ENCODE peak calls at places on chromosomes 1 and 21, in five cellular contexts. Q is skeletal muscle cell, S is MM.1S, G is lower leg skin, L is tibial artery. O is an unnamed sample.
A peak's percentile ranks its signal among the peaks of the same experiment; 100 is the strongest.

GRCh38 chr1:182149411-182149965 is 88.0 kb upstream of the ZNF648 start:
- DNase-seq in L (peak; percentile 61), S (no peak), G (peak; percentile 58), Q (peak; percentile 91), O (peak; percentile 23)

GRCh38 chr1:221161571-221162041 is 282.4 kb downstream of the HLX start:
- DNase-seq in L (peak; percentile 39), G (peak; percentile 52), S (no peak), Q (peak; percentile 29), O (no peak)

GRCh38 chr1:159923203-159924024 is 1.9 kb downstream of the TAGLN2 start:
- DNase-seq in L (peak; percentile 92), G (peak; percentile 91), Q (peak; percentile 56), S (peak; percentile 37), O (peak; percentile 89)

GRCh38 chr1:67791261-67791660 is 42.0 kb downstream of the GNG12 start:
- DNase-seq in S (no peak), L (no peak), G (no peak), Q (no peak), O (no peak)

GRCh38 chr1:164602142-164602429 is 43.1 kb downstream of the PBX1 start:
- DNase-seq in L (no peak), Q (no peak), G (peak; percentile 65), S (peak; percentile 86), O (no peak)

GRCh38 chr1:59290173-59290954 is 6.5 kb upstream of the FGGY start:
- DNase-seq in L (peak; percentile 22), G (no peak), Q (no peak), S (peak; percentile 59), O (no peak)

GRCh38 chr21:45175326-45176085 is 101.1 kb downstream of the ADARB1 start:
- DNase-seq in S (no peak), Q (no peak), G (no peak), L (no peak), O (no peak)

GRCh38 chr1:56330400-56331026 is 248.8 kb downstream of the PLPP3 start:
- DNase-seq in G (no peak), Q (peak; percentile 42), S (peak; percentile 12), L (no peak), O (no peak)

GRCh38 chr21:34885636-34886553 is 163.2 kb downstream of the RUNX1 start:
- DNase-seq in G (no peak), Q (no peak), L (no peak), S (peak; percentile 47), O (no peak)

GRCh38 chr1:15617874-15618684 is 821 bp downstream of the DDI2 start:
- DNase-seq in Q (no peak), G (peak; percentile 51), S (peak; percentile 54), L (peak; percentile 38), O (no peak)

GRCh38 chr1:2556277-2557145 is at the start of gene TNFRSF14:
- DNase-seq in G (peak; percentile 63), L (peak; percentile 60), S (peak; percentile 81), Q (no peak), O (peak; percentile 61)

GRCh38 chr1:157167437-157167836 is 29.2 kb upstream of the ETV3 start:
- DNase-seq in L (no peak), S (no peak), Q (no peak), G (no peak), O (no peak)

GRCh38 chr1:8134546-8135235 is 108.6 kb upstream of the ERRFI1 start:
- DNase-seq in L (no peak), G (no peak), S (no peak), Q (no peak), O (no peak)

GRCh38 chr1:46401514-46401913 is 7.4 kb downstream of the FAAH start:
- DNase-seq in S (no peak), Q (no peak), G (no peak), L (no peak), O (no peak)

GRCh38 chr1:8031176-8031785 is 5.2 kb upstream of the ERRFI1 start:
- DNase-seq in Q (no peak), L (no peak), G (no peak), S (peak; percentile 23), O (no peak)

GRCh38 chr1:167705250-167705649 is 16.5 kb upstream of the MPZL1 start:
- DNase-seq in G (no peak), Q (no peak), L (no peak), S (no peak), O (no peak)

GRCh38 chr21:15669247-15669646 is 60.5 kb upstream of the USP25 start:
- DNase-seq in G (no peak), S (no peak), Q (peak; percentile 51), L (no peak), O (no peak)

GRCh38 chr1:193614817-193615216 is 428.4 kb upstream of the B3GALT2 start:
- DNase-seq in S (no peak), Q (peak; percentile 11), G (no peak), L (no peak), O (no peak)

GRCh38 chr1:155938220-155938627 is 3.2 kb upstream of the RXFP4 start:
- DNase-seq in L (no peak), S (peak; percentile 84), Q (peak; percentile 28), G (no peak), O (no peak)

GRCh38 chr1:53581476-53581875 is 122.3 kb downstream of the DMRTB1 start:
- DNase-seq in Q (no peak), G (no peak), L (no peak), S (no peak), O (no peak)

GRCh38 chr1:159015440-159015909 is 5.8 kb downstream of the IFI16 start:
- DNase-seq in L (peak; percentile 82), Q (peak; percentile 58), S (peak; percentile 98), G (peak; percentile 86), O (peak; percentile 27)

GRCh38 chr1:94929351-94929814 is 2.5 kb upstream of the CNN3 start:
- DNase-seq in L (no peak), S (no peak), G (no peak), Q (no peak), O (peak; percentile 67)

GRCh38 chr1:94927405-94928175 is 680 bp upstream of the CNN3 start:
- DNase-seq in L (peak; percentile 41), G (peak; percentile 29), Q (no peak), S (no peak), O (no peak)

GRCh38 chr1:94929816-94930215 is 2.9 kb upstream of the CNN3 start:
- DNase-seq in G (no peak), S (no peak), Q (no peak), L (no peak), O (no peak)

GRCh38 chr1:94926915-94927404 is at the start of gene CNN3:
- DNase-seq in G (peak; percentile 82), S (no peak), L (peak; percentile 90), Q (peak; percentile 80), O (peak; percentile 95)

GRCh38 chr1:94928293-94928939 is 1.5 kb upstream of the CNN3 start:
- DNase-seq in Q (no peak), G (no peak), L (no peak), S (no peak), O (no peak)
- H3K4me3 ChIP-seq in Q (peak overlapping the region; percentile 91), G (no peak overlapping the region), L (peak overlapping the region; percentile 93), S (no peak overlapping the region), O (peak overlapping the region; percentile 55)

GRCh38 chr1:114758251-114758832 is 558 bp upstream of the CSDE1 start:
- DNase-seq in S (no peak), G (no peak), Q (no peak), L (no peak), O (no peak)
- H3K4me3 ChIP-seq in S (peak overlapping the region; percentile 99), G (no peak overlapping the region), Q (peak overlapping the region; percentile 93), L (peak overlapping the region; percentile 92), O (peak overlapping the region; percentile 97)

GRCh38 chr1:24344090-24344742 is 25.1 kb downstream of the GRHL3 start:
- DNase-seq in L (no peak), G (no peak), Q (no peak), S (no peak), O (no peak)

GRCh38 chr1:24343412-24344089 is 24.4 kb downstream of the GRHL3 start:
- DNase-seq in Q (no peak), G (no peak), L (no peak), S (no peak), O (no peak)

GRCh38 chr1:24348196-24348595 is 29.0 kb downstream of the GRHL3 start:
- DNase-seq in G (no peak), L (no peak), Q (no peak), S (no peak), O (no peak)

GRCh38 chr1:24347159-24347931 is 28.2 kb downstream of the GRHL3 start:
- DNase-seq in S (no peak), Q (no peak), L (no peak), G (no peak), O (no peak)

GRCh38 chr1:24345334-24345733 is 26.2 kb downstream of the GRHL3 start:
- DNase-seq in G (no peak), L (no peak), Q (no peak), S (no peak), O (no peak)
- H3K4me3 ChIP-seq in G (no peak overlapping the region), L (no peak overlapping the region), Q (no peak overlapping the region), S (no peak overlapping the region), O (no peak overlapping the region)

GRCh38 chr1:199751962-199752687 is 275.4 kb upstream of the NR5A2 start:
- DNase-seq in G (no peak), L (no peak), S (no peak), Q (no peak), O (no peak)

GRCh38 chr1:199751524-199751923 is 276.0 kb upstream of the NR5A2 start:
- DNase-seq in Q (no peak), L (no peak), G (no peak), S (no peak), O (no peak)

GRCh38 chr1:199746985-199747384 is 280.5 kb upstream of the NR5A2 start:
- DNase-seq in L (no peak), G (no peak), Q (no peak), S (no peak), O (no peak)

GRCh38 chr1:199752688-199753027 is 274.9 kb upstream of the NR5A2 start:
- DNase-seq in Q (no peak), S (no peak), G (no peak), L (no peak), O (no peak)

GRCh38 chr1:199747984-199748383 is 279.5 kb upstream of the NR5A2 start:
- DNase-seq in S (no peak), Q (no peak), G (no peak), L (no peak), O (no peak)
- H3K4me3 ChIP-seq in S (no peak overlapping the region), Q (no peak overlapping the region), G (no peak overlapping the region), L (no peak overlapping the region), O (no peak overlapping the region)

DNA sequence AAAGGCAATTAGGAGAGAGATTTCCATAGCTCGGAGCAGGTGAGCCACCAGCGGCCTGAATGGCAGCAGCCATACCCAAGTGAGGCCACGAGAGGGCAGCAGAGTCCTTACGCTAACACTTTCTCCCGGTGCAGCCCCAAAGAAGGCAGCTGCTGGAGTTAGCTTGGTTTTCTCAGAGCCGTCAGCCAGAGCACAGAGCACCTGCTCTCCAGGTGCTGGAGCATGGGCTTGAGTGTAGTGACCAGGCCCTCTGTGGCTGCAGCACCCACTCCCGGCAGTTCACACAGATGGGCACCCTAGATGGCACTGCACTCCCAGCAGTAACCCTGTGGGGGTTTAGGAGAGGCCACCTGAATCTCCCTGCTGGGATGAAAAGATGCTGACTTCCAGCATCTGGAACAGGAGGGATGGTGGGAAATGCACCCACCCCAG is 45.8 kb downstream of the TMCC2 start:
- DNase-seq in L (peak; percentile 78), Q (no peak), S (peak; percentile 92), G (peak; percentile 83), O (peak; percentile 86)
- H3K4me3 ChIP-seq in L (no peak overlapping the region), Q (no peak overlapping the region), S (no peak overlapping the region), G (no peak overlapping the region), O (no peak overlapping the region)